ENCODE peak calls at places on chromosomes 6 and 20, in five cellular contexts. U is kidney, O is heart left ventricle, H is H9, R is endodermal cell. V is an unnamed sample.
A peak's percentile ranks its signal among the peaks of the same experiment; 100 is the strongest.

GRCh38 chr6:121310495-121310894 is 23.8 kb downstream of the TBC1D32 start:
- DNase-seq in U (no peak), O (no peak), H (no peak), R (no peak), V (peak; percentile 8)

GRCh38 chr20:13302647-13303425 is 81.8 kb downstream of the ISM1 start:
- DNase-seq in U (no peak), O (no peak), H (peak; percentile 53), R (peak; percentile 76), V (peak; percentile 39)

GRCh38 chr6:40898073-40898472 is 140.9 kb downstream of the UNC5CL start:
- DNase-seq in U (no peak), O (no peak), H (no peak), R (no peak), V (no peak)

GRCh38 chr6:31546339-31546961 is at the start of gene ATP6V1G2:
- DNase-seq in U (peak; percentile 93), O (peak; percentile 90), H (peak; percentile 99), R (peak; percentile 100), V (peak; percentile 98)

GRCh38 chr6:150998992-150999975 is 133.8 kb downstream of the MTHFD1L start:
- DNase-seq in U (no peak), O (no peak), H (no peak), R (no peak), V (no peak)

GRCh38 chr6:32116674-32117073 is 7.5 kb upstream of the TNXB start:
- DNase-seq in U (no peak), O (no peak), H (no peak), R (peak; percentile 76), V (peak; percentile 28)

GRCh38 chr20:39624316-39624715 is 662.2 kb downstream of the DHX35 start:
- DNase-seq in U (no peak), O (no peak), H (no peak), R (no peak), V (no peak)

GRCh38 chr6:169832247-169832948 is 81.0 kb downstream of the ERMARD start:
- DNase-seq in U (no peak), O (no peak), H (no peak), R (peak; percentile 41), V (peak; percentile 11)

GRCh38 chr20:15241696-15242095 is 904.3 kb upstream of the FLRT3 start:
- DNase-seq in U (no peak), O (no peak), H (no peak), R (no peak), V (peak; percentile 23)

GRCh38 chr20:8662433-8662954 is 406.4 kb upstream of the PLCB4 start:
- DNase-seq in U (no peak), O (no peak), H (no peak), R (no peak), V (no peak)

GRCh38 chr6:33752139-33753015 is 5.7 kb upstream of the IP6K3 start:
- DNase-seq in U (no peak), O (no peak), H (no peak), R (no peak), V (no peak)

GRCh38 chr20:5504061-5504739 is 187.4 kb upstream of the PROKR2 start:
- DNase-seq in U (peak; percentile 81), O (peak; percentile 75), H (peak; percentile 68), R (peak; percentile 66), V (peak; percentile 81)

GRCh38 chr6:148800535-148800934 is 53.7 kb downstream of the UST start:
- DNase-seq in U (no peak), O (no peak), H (no peak), R (no peak), V (no peak)

GRCh38 chr6:157096522-157096921 is 226.8 kb downstream of the TMEM242 start:
- DNase-seq in U (no peak), O (no peak), H (no peak), R (no peak), V (no peak)

GRCh38 chr6:31834367-31834703 is 6.8 kb downstream of the HSPA1B start:
- DNase-seq in U (peak; percentile 94), O (peak; percentile 92), H (peak; percentile 86), R (peak; percentile 90), V (peak; percentile 86)

GRCh38 chr6:25312034-25312620 is 33.0 kb downstream of the CARMIL1 start:
- DNase-seq in U (no peak), O (no peak), H (no peak), R (no peak), V (peak; percentile 21)

GRCh38 chr6:83169096-83169495 is 24.0 kb downstream of the PGM3 start:
- DNase-seq in U (no peak), O (no peak), H (no peak), R (no peak), V (no peak)

GRCh38 chr6:7909323-7910276 is 988 bp downstream of the TXNDC5 start:
- DNase-seq in U (peak; percentile 88), O (peak; percentile 53), H (peak; percentile 74), R (peak; percentile 84), V (peak; percentile 31)

GRCh38 chr20:54084727-54085368 is 14.5 kb upstream of the BCAS1 start:
- DNase-seq in U (no peak), O (no peak), H (no peak), R (no peak), V (no peak)

GRCh38 chr6:163717106-163717764 is 302.7 kb downstream of the QKI start:
- DNase-seq in U (no peak), O (no peak), H (no peak), R (no peak), V (no peak)

GRCh38 chr20:53061709-53062108 is 89.6 kb downstream of the TSHZ2 start:
- DNase-seq in U (no peak), O (no peak), H (no peak), R (no peak), V (no peak)

GRCh38 chr6:48736486-48737206 is 625.6 kb upstream of the PTCHD4 start:
- DNase-seq in U (no peak), O (no peak), H (no peak), R (no peak), V (peak; percentile 78)

GRCh38 chr6:169545956-169546355 is 155.9 kb downstream of the WDR27 start:
- DNase-seq in U (no peak), O (no peak), H (no peak), R (no peak), V (peak; percentile 47)

GRCh38 chr20:33433465-33433864 is 10.1 kb downstream of the SNTA1 start:
- DNase-seq in U (peak; percentile 76), O (peak; percentile 83), H (no peak), R (no peak), V (no peak)

GRCh38 chr20:53136473-53136872 is 164.3 kb downstream of the TSHZ2 start:
- DNase-seq in U (no peak), O (no peak), H (no peak), R (no peak), V (no peak)

GRCh38 chr6:83309344-83309743 is 116.2 kb downstream of the RWDD2A start:
- DNase-seq in U (no peak), O (no peak), H (no peak), R (no peak), V (no peak)

GRCh38 chr20:4962257-4962855 is 39.0 kb downstream of the SLC23A2 start:
- DNase-seq in U (no peak), O (no peak), H (no peak), R (no peak), V (no peak)

GRCh38 chr6:170277893-170278742 is 12.8 kb downstream of the DLL1 start:
- DNase-seq in U (no peak), O (no peak), H (no peak), R (no peak), V (no peak)

GRCh38 chr6:40426341-40427066 is 160.7 kb downstream of the LRFN2 start:
- DNase-seq in U (no peak), O (no peak), H (no peak), R (no peak), V (no peak)

GRCh38 chr6:157964139-157964538 is 17.5 kb upstream of the SYNJ2 start:
- DNase-seq in U (no peak), O (no peak), H (no peak), R (no peak), V (peak; percentile 62)

GRCh38 chr6:165047952-165048351 is 261.5 kb downstream of the C6orf118 start:
- DNase-seq in U (no peak), O (no peak), H (no peak), R (no peak), V (no peak)

GRCh38 chr6:32895006-32895345 is 41.0 kb downstream of the PSMB9 start:
- DNase-seq in U (no peak), O (no peak), H (no peak), R (no peak), V (no peak)

GRCh38 chr20:10550204-10551118 is 115.4 kb downstream of the SLX4IP start:
- DNase-seq in U (no peak), O (no peak), H (no peak), R (peak; percentile 32), V (no peak)

GRCh38 chr20:50855498-50856474 is 60.9 kb downstream of the BCAS4 start:
- DNase-seq in U (no peak), O (no peak), H (peak; percentile 68), R (peak; percentile 93), V (no peak)

GRCh38 chr6:41699063-41699462 is 36.3 kb downstream of the TFEB start:
- DNase-seq in U (no peak), O (peak; percentile 3), H (no peak), R (no peak), V (no peak)

GRCh38 chr20:53413188-53413631 is 180.4 kb downstream of the ZNF217 start:
- DNase-seq in U (no peak), O (no peak), H (peak; percentile 94), R (peak; percentile 96), V (peak; percentile 31)

GRCh38 chr6:293185-294174 is 1.2 kb downstream of the DUSP22 start:
- DNase-seq in U (no peak), O (peak; percentile 59), H (no peak), R (peak; percentile 69), V (peak; percentile 20)

GRCh38 chr20:46681032-46681854 is 8.0 kb downstream of the TP53RK start:
- DNase-seq in U (no peak), O (peak; percentile 40), H (peak; percentile 75), R (peak; percentile 93), V (peak; percentile 75)

DNA sequence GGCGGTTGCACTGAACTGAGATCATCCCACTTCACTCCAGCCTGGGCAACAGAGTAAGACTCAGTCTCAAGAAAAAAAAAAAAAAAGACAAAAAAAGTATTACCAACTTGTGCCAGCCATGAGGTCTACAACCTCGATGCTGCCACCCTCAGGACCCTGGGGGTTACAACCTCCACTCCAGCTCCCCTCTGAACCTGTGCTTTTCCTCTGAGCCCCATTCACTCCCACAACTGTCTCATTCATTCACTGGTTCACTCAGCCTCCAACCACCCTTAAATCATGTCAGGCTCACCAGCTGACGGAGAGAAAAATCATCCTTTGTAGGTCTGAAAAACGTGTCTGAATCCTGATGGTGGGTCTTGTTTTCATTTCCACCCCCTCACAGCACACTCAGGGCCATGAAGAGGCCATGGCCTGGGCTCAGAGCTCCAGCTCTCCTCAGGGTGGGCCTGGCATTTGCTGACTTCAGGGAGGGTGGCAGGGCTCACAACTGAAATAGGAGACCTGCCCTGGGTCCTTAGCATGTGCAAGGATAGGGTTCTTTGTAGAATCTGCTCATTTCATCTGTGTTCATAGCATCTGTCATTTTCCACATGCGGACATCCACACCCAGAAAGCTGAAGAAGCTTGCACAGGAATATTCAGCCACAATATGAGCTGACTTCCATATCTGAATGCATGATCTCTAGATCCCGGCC is 1.9 kb upstream of the ULBP1 start:
- DNase-seq in U (no peak), O (no peak), H (peak; percentile 64), R (peak; percentile 80), V (no peak)
- TF ChIP-seq CTCF in U (no peak), O (no peak), H (peak; percentile 59), R (peak; percentile 68), V (no peak)

GRCh38 chr20:20843982-20844381 is 131.5 kb upstream of the RALGAPA2 start:
- DNase-seq in U (no peak), O (no peak), H (peak; percentile 66), R (peak; percentile 62), V (no peak)
- TF ChIP-seq CTCF in U (no peak), O (no peak), H (peak; percentile 57), R (peak; percentile 56), V (no peak)

GRCh38 chr6:127590344-127590743 is 13.4 kb downstream of the C6orf58 start:
- DNase-seq in U (no peak), O (no peak), H (no peak), R (no peak), V (no peak)
- TF ChIP-seq CTCF in U (no peak), O (no peak), H (no peak), R (no peak), V (no peak)

GRCh38 chr6:89369009-89369408 is 16.5 kb upstream of the UBE2J1 start:
- DNase-seq in U (peak; percentile 86), O (peak; percentile 67), H (peak; percentile 58), R (peak; percentile 77), V (peak; percentile 71)
- TF ChIP-seq CTCF in U (peak; percentile 64), O (peak; percentile 56), H (peak; percentile 68), R (peak; percentile 76), V (peak; percentile 74)

V was measured in choroid plexus epithelial cell.